ENCODE peak calls at places on chromosomes 3 and 15, in seven cellular contexts. X, G, A, N, Y, U and B are unnamed samples.

GRCh38 chr15:89358755-89359439 is 24.3 kb upstream of the POLG start:
- DNase-seq in X (peak; percentile 88), G (peak; percentile 40), A (peak; percentile 81), N (peak; percentile 82), Y (peak; percentile 76), U (peak; percentile 59), B (peak; percentile 68)

GRCh38 chr3:196645917-196646735 is 6.6 kb downstream of the NRROS start:
- DNase-seq in X (no peak), G (no peak), A (no peak), N (no peak), Y (no peak), U (no peak), B (no peak)

GRCh38 chr3:40701016-40701588 is 176.3 kb downstream of the ZNF621 start:
- DNase-seq in X (no peak), G (no peak), A (no peak), N (no peak), Y (no peak), U (no peak), B (no peak)

GRCh38 chr3:60322334-60322856 is 928.9 kb downstream of the FHIT start:
- DNase-seq in X (no peak), G (no peak), A (no peak), N (no peak), Y (no peak), U (no peak), B (no peak)

GRCh38 chr3:13346481-13347389 is 73.4 kb downstream of the NUP210 start:
- DNase-seq in X (peak; percentile 73), G (no peak), A (no peak), N (no peak), Y (peak; percentile 13), U (no peak), B (peak; percentile 26)

GRCh38 chr3:177150970-177151627 is 46.2 kb downstream of the TBL1XR1 start:
- DNase-seq in X (no peak), G (no peak), A (no peak), N (no peak), Y (no peak), U (peak; percentile 39), B (no peak)

GRCh38 chr3:3200632-3201212 is 21.2 kb upstream of the CRBN start:
- DNase-seq in X (peak; percentile 80), G (peak; percentile 34), A (no peak), N (peak; percentile 24), Y (peak; percentile 53), U (peak; percentile 31), B (no peak)

GRCh38 chr15:86797135-86797534 is 717.5 kb downstream of the AGBL1 start:
- DNase-seq in X (no peak), G (no peak), A (no peak), N (no peak), Y (no peak), U (no peak), B (no peak)

GRCh38 chr15:60804986-60805949 is 326.3 kb upstream of the ICE2 start:
- DNase-seq in X (no peak), G (no peak), A (no peak), N (no peak), Y (no peak), U (no peak), B (no peak)

GRCh38 chr3:129356756-129357425 is 71.5 kb downstream of the EFCAB12 start:
- DNase-seq in X (no peak), G (no peak), A (no peak), N (no peak), Y (no peak), U (no peak), B (no peak)

GRCh38 chr15:52511084-52511483 is 17.6 kb downstream of the MYO5A start:
- DNase-seq in X (no peak), G (no peak), A (no peak), N (no peak), Y (no peak), U (no peak), B (no peak)

GRCh38 chr15:60989696-60990095 is 239.4 kb downstream of the RORA start:
- DNase-seq in X (no peak), G (no peak), A (no peak), N (no peak), Y (no peak), U (no peak), B (no peak)

GRCh38 chr3:63774776-63775175 is 44.3 kb upstream of the C3orf49 start:
- DNase-seq in X (no peak), G (no peak), A (no peak), N (no peak), Y (no peak), U (no peak), B (no peak)

GRCh38 chr3:158102219-158102612 is 4.0 kb downstream of the SHOX2 start:
- DNase-seq in X (peak; percentile 2), G (no peak), A (no peak), N (no peak), Y (peak; percentile 55), U (no peak), B (no peak)
- H3K4me3 ChIP-seq in X (no peak overlapping the region), G (no peak overlapping the region), A (peak overlapping the region; percentile 84), N (no peak overlapping the region), Y (no peak overlapping the region), U (no peak overlapping the region), B (no peak overlapping the region)

GRCh38 chr3:5186089-5186853 is 1.2 kb upstream of the EDEM1 start:
- DNase-seq in X (no peak), G (no peak), A (no peak), N (no peak), Y (no peak), U (no peak), B (no peak)
- H3K27ac ChIP-seq in X (no peak overlapping the region), G (peak overlapping the region; percentile 73), A (peak overlapping the region; percentile 76), N (no peak overlapping the region), Y (no peak overlapping the region), U (no peak overlapping the region), B (peak overlapping the region; percentile 97)

GRCh38 chr3:37599186-37599585 is 262.5 kb upstream of the CTDSPL start:
- DNase-seq in X (no peak), G (no peak), A (peak; percentile 86), N (no peak), Y (no peak), U (no peak), B (peak; percentile 64)
- H3K27me3 ChIP-seq in X (no peaks in the 10 kb centered on the region), G (no peaks in the 10 kb centered on the region), A (no peaks in the 10 kb centered on the region), N (no peaks in the 10 kb centered on the region), Y (no peaks in the 10 kb centered on the region), U (peaks cover 18% of the 10 kb centered on the region), B (no peaks in the 10 kb centered on the region)

GRCh38 chr3:152272771-152273242 is 4.1 kb downstream of the MBNL1 start:
- DNase-seq in X (no peak), G (no peak), A (no peak), N (no peak), Y (no peak), U (no peak), B (no peak)
- H3K4me3 ChIP-seq in X (no peak overlapping the region), G (peak overlapping the region; percentile 22), A (peak overlapping the region; percentile 71), N (no peak overlapping the region), Y (no peak overlapping the region), U (no peak overlapping the region), B (peak overlapping the region; percentile 90)

GRCh38 chr3:50157821-50158556 is 2.9 kb downstream of the SEMA3F start:
- DNase-seq in X (no peak), G (no peak), A (no peak), N (no peak), Y (no peak), U (no peak), B (no peak)
- H3K27ac ChIP-seq in X (no peak overlapping the region), G (peak overlapping the region; percentile 81), A (peak overlapping the region; percentile 87), N (no peak overlapping the region), Y (peak overlapping the region; percentile 78), U (no peak overlapping the region), B (peak overlapping the region; percentile 88)